ENCODE peak calls at places on chromosomes 13 and 19, in five cellular contexts. One of them, this sample, is unnamed.

GRCh38 chr13:35530147-35530546 is 53.7 kb upstream of the MAB21L1 start:
- DNase-seq in GM12864: no peak
- DNase-seq in CD8-positive, alpha-beta T cell: no peak
- DNase-seq in breast epithelium: no peak
- DNase-seq in prostate gland: no peak
- DNase-seq in this sample: no peak

GRCh38 chr19:35695895-35696422 is 8.4 kb upstream of the ZBTB32 start:
- DNase-seq in GM12864: no peak
- DNase-seq in CD8-positive, alpha-beta T cell: no peak
- DNase-seq in breast epithelium: no peak
- DNase-seq in prostate gland: no peak
- DNase-seq in this sample: no peak

GRCh38 chr13:24033527-24034302 is 126.8 kb upstream of the SPATA13 start:
- DNase-seq in GM12864: no peak
- DNase-seq in CD8-positive, alpha-beta T cell: no peak
- DNase-seq in breast epithelium: no peak
- DNase-seq in prostate gland: no peak
- DNase-seq in this sample: no peak

GRCh38 chr13:110638814-110639806 is 23.8 kb downstream of the NAXD start:
- DNase-seq in GM12864: no peak
- DNase-seq in CD8-positive, alpha-beta T cell: no peak
- DNase-seq in breast epithelium: no peak
- DNase-seq in prostate gland: no peak
- DNase-seq in this sample: no peak

GRCh38 chr13:99310382-99311031 is 3.3 kb upstream of the GPR183 start:
- DNase-seq in GM12864: no peak
- DNase-seq in CD8-positive, alpha-beta T cell: no peak
- DNase-seq in breast epithelium: no peak
- DNase-seq in prostate gland: no peak
- DNase-seq in this sample: no peak

GRCh38 chr19:19546751-19547162 is 8.7 kb downstream of the CILP2 start:
- DNase-seq in GM12864: no peak
- DNase-seq in CD8-positive, alpha-beta T cell: no peak
- DNase-seq in breast epithelium: no peak
- DNase-seq in prostate gland: no peak
- DNase-seq in this sample: no peak

GRCh38 chr13:100584901-100585300 is 3.7 kb downstream of the GGACT start:
- DNase-seq in GM12864: no peak
- DNase-seq in CD8-positive, alpha-beta T cell: no peak
- DNase-seq in breast epithelium: no peak
- DNase-seq in prostate gland: no peak
- DNase-seq in this sample: no peak

GRCh38 chr13:32284927-32285632 is 30.1 kb downstream of the ZAR1L start:
- DNase-seq in GM12864: no peak
- DNase-seq in CD8-positive, alpha-beta T cell: no peak
- DNase-seq in breast epithelium: no peak
- DNase-seq in prostate gland: peak; percentile 61
- DNase-seq in this sample: no peak

GRCh38 chr13:98810746-98811145 is 58.3 kb upstream of the SLC15A1 start:
- DNase-seq in GM12864: no peak
- DNase-seq in CD8-positive, alpha-beta T cell: no peak
- DNase-seq in breast epithelium: no peak
- DNase-seq in prostate gland: no peak
- DNase-seq in this sample: no peak

GRCh38 chr13:66831317-66831716 is 398.8 kb downstream of the PCDH9 start:
- DNase-seq in GM12864: no peak
- DNase-seq in CD8-positive, alpha-beta T cell: no peak
- DNase-seq in breast epithelium: no peak
- DNase-seq in prostate gland: no peak
- DNase-seq in this sample: no peak

GRCh38 chr19:40721936-40722661 is 5.2 kb downstream of the ITPKC start:
- DNase-seq in GM12864: no peak
- DNase-seq in CD8-positive, alpha-beta T cell: no peak
- DNase-seq in breast epithelium: no peak
- DNase-seq in prostate gland: no peak
- DNase-seq in this sample: no peak

GRCh38 chr19:57599377-57599760 is 316 bp upstream of the ZNF530 start:
- DNase-seq in GM12864: no peak
- DNase-seq in CD8-positive, alpha-beta T cell: no peak
- DNase-seq in breast epithelium: no peak
- DNase-seq in prostate gland: no peak
- DNase-seq in this sample: no peak

GRCh38 chr13:39784347-39784746 is 128.9 kb downstream of the COG6 start:
- DNase-seq in GM12864: no peak
- DNase-seq in CD8-positive, alpha-beta T cell: no peak
- DNase-seq in breast epithelium: no peak
- DNase-seq in prostate gland: no peak
- DNase-seq in this sample: no peak

GRCh38 chr19:55058781-55059610 is 4.0 kb downstream of the RDH13 start:
- DNase-seq in GM12864: no peak
- DNase-seq in CD8-positive, alpha-beta T cell: no peak
- DNase-seq in breast epithelium: no peak
- DNase-seq in prostate gland: no peak
- DNase-seq in this sample: no peak

GRCh38 chr13:57716295-57716694 is 84.8 kb downstream of the PCDH17 start:
- DNase-seq in GM12864: no peak
- DNase-seq in CD8-positive, alpha-beta T cell: no peak
- DNase-seq in breast epithelium: no peak
- DNase-seq in prostate gland: no peak
- DNase-seq in this sample: no peak

GRCh38 chr19:2812414-2813234 is 7.0 kb upstream of the ZNF554 start:
- DNase-seq in GM12864: no peak
- DNase-seq in CD8-positive, alpha-beta T cell: no peak
- DNase-seq in breast epithelium: no peak
- DNase-seq in prostate gland: no peak
- DNase-seq in this sample: no peak

GRCh38 chr19:57267294-57267693 is 13.0 kb upstream of the ZNF460 start:
- DNase-seq in GM12864: no peak
- DNase-seq in CD8-positive, alpha-beta T cell: no peak
- DNase-seq in breast epithelium: no peak
- DNase-seq in prostate gland: no peak
- DNase-seq in this sample: no peak

GRCh38 chr19:2613507-2614295 is 88.8 kb downstream of the GNG7 start:
- DNase-seq in GM12864: no peak
- DNase-seq in CD8-positive, alpha-beta T cell: peak; percentile 76
- DNase-seq in breast epithelium: no peak
- DNase-seq in prostate gland: no peak
- DNase-seq in this sample: no peak

GRCh38 chr13:39656325-39656677 is 839 bp downstream of the COG6 start:
- DNase-seq in GM12864: no peak
- DNase-seq in CD8-positive, alpha-beta T cell: no peak
- DNase-seq in breast epithelium: no peak
- DNase-seq in prostate gland: no peak
- DNase-seq in this sample: no peak

GRCh38 chr13:72424059-72424458 is 303.4 kb downstream of the MZT1 start:
- DNase-seq in GM12864: no peak
- DNase-seq in CD8-positive, alpha-beta T cell: no peak
- DNase-seq in breast epithelium: no peak
- DNase-seq in prostate gland: no peak
- DNase-seq in this sample: no peak
- TF ChIP-seq CTCF in GM12864: no peak
- TF ChIP-seq CTCF in CD8-positive, alpha-beta T cell: no peak
- TF ChIP-seq CTCF in breast epithelium: no peak
- TF ChIP-seq CTCF in prostate gland: no peak
- TF ChIP-seq CTCF in this sample: no peak

DNA sequence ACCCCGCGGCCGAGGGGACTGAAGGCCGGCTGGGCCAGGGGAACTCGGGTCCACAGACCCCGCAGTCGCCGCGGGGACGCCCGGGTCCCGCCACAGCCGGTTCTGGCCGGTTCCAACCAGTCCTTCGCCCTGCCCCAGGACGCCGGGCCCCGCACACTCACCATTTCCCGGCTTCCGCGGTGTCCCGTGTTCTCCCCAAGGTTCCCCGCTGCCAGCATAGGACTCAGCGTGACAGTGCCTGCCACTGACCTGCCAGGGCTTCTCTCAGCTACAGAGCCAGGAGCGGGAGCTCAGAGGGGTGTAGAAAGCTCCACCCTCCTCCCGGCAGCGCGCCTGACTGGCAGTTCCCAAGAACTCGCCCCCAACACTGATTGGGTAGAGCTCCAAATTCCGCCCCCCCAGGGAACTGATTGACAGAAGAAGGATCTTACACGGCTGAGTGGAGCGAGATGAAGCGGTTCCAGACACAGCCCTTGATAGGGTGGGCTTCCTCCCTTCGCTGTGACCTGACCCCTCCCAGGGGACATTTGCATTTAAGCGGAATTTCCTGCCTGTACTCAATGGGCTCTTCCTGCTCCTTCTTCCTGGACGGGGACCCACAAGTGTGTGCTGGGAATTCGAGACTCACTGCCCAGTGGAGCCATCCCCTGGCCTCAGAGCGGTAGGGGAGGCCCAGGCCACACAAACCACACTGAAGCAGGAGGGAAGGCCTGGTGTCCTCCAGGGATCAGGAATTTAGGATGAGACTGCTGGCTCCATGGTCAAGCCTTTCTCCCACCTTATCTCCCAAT is at the start of gene ZNF442:
- DNase-seq in GM12864: peak; percentile 90
- DNase-seq in CD8-positive, alpha-beta T cell: peak; percentile 88
- DNase-seq in breast epithelium: peak; percentile 96
- DNase-seq in prostate gland: peak; percentile 97
- DNase-seq in this sample: peak; percentile 77
- TF ChIP-seq CTCF in GM12864: peak; percentile 36
- TF ChIP-seq CTCF in CD8-positive, alpha-beta T cell: no peak
- TF ChIP-seq CTCF in breast epithelium: peak; percentile 73
- TF ChIP-seq CTCF in prostate gland: peak; percentile 64
- TF ChIP-seq CTCF in this sample: peak; percentile 22

GRCh38 chr19:47122359-47123335 is 8.0 kb upstream of the SAE1 start:
- DNase-seq in GM12864: no peak
- DNase-seq in CD8-positive, alpha-beta T cell: no peak
- DNase-seq in breast epithelium: no peak
- DNase-seq in prostate gland: no peak
- DNase-seq in this sample: no peak
- TF ChIP-seq CTCF in GM12864: no peak
- TF ChIP-seq CTCF in CD8-positive, alpha-beta T cell: no peak
- TF ChIP-seq CTCF in breast epithelium: no peak
- TF ChIP-seq CTCF in prostate gland: no peak
- TF ChIP-seq CTCF in this sample: no peak

GRCh38 chr13:75549262-75550158 is at the start of gene UCHL3:
- DNase-seq in GM12864: peak; percentile 94
- DNase-seq in CD8-positive, alpha-beta T cell: peak; percentile 98
- DNase-seq in breast epithelium: peak; percentile 96
- DNase-seq in prostate gland: peak; percentile 92
- DNase-seq in this sample: peak; percentile 87
- TF ChIP-seq CTCF in GM12864: peak; percentile 91
- TF ChIP-seq CTCF in CD8-positive, alpha-beta T cell: peak; percentile 91
- TF ChIP-seq CTCF in breast epithelium: peak; percentile 95
- TF ChIP-seq CTCF in prostate gland: peak; percentile 92
- TF ChIP-seq CTCF in this sample: peak; percentile 72

DNA sequence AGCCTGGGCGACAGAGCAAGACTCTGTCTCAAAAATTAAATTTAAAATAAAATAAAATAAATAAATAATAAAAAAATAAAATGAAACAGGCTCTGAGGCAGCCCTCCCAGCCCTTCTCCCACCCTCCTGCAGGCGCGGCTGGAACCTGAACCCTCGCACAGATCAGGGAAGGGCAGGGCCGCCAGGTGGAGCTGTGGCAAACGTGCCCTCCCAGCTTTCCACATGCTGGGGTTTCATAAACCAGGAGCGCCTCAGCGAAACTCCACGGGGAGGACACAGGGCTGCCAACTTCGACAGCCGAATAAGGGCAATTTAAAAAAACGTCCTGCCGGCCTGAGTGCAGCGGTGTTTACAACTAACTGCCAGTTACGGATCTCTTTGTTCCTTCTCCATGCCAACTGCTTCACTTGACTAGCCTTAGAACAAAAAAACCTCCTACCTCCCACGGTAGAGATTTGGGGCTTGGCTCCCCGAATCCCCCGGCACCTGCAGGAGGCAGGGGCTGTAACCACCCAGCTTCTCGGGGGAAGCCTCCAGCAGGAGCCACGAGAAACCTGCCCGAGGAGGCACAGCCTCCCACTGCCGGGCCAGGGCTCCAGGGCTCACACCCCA is 15.9 kb downstream of the ZNF787 start:
- DNase-seq in GM12864: no peak
- DNase-seq in CD8-positive, alpha-beta T cell: peak; percentile 67
- DNase-seq in breast epithelium: peak; percentile 89
- DNase-seq in prostate gland: peak; percentile 93
- DNase-seq in this sample: peak; percentile 64
- TF ChIP-seq CTCF in GM12864: peak; percentile 66
- TF ChIP-seq CTCF in CD8-positive, alpha-beta T cell: peak; percentile 68
- TF ChIP-seq CTCF in breast epithelium: peak; percentile 85
- TF ChIP-seq CTCF in prostate gland: peak; percentile 83
- TF ChIP-seq CTCF in this sample: no peak

DNA sequence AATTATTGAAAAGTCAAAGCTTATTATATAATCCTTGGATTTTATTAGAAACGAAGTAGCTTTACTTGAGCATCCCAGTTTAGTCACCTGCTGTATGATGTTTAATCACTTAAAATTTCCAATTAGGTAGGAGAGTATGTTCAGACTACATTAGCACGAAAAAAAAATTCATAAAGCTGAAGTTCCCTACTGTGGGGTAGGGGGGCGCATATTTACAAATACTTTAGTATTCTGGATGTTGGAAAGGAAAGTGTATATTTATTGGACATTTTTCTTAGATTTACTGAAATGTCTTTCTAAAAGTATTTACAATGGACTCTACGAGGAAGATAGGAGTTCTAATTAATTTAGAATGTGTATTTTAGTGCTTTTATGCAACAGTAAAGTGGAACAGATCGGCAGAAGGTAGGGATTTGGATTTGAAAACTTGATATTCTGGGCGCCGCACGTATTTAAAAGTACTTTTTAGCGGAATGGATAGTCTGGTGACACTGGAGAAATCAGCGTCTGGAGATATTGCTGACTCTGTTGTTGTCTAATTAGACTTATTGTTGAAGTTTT is 1.9 kb downstream of the CDK8 start:
- DNase-seq in GM12864: no peak
- DNase-seq in CD8-positive, alpha-beta T cell: no peak
- DNase-seq in breast epithelium: no peak
- DNase-seq in prostate gland: no peak
- DNase-seq in this sample: no peak
- TF ChIP-seq CTCF in GM12864: peak; percentile 14
- TF ChIP-seq CTCF in CD8-positive, alpha-beta T cell: peak; percentile 49
- TF ChIP-seq CTCF in breast epithelium: no peak
- TF ChIP-seq CTCF in prostate gland: peak; percentile 27
- TF ChIP-seq CTCF in this sample: no peak

GRCh38 chr19:42023943-42024260 is 29.9 kb upstream of the ATP1A3 start:
- DNase-seq in GM12864: no peak
- DNase-seq in CD8-positive, alpha-beta T cell: no peak
- DNase-seq in breast epithelium: no peak
- DNase-seq in prostate gland: no peak
- DNase-seq in this sample: no peak
- TF ChIP-seq CTCF in GM12864: no peak
- TF ChIP-seq CTCF in CD8-positive, alpha-beta T cell: no peak
- TF ChIP-seq CTCF in breast epithelium: no peak
- TF ChIP-seq CTCF in prostate gland: no peak
- TF ChIP-seq CTCF in this sample: no peak